ENCODE peak calls at places on chromosome 14, in nine cellular contexts. O is NCI-H226; T is HT1080; Y is activated T-helper 2 cell treated with anti-CD3 and anti-CD28 coated beads, Interferon-gamma antibody, Interleukin-2, Interleukin-4, amounts not matched to agents 10 μg/mL and 5 μg/mL and 100 μg/mL, durations not matched to agents 14 hours and 24 hours and 36 hours; E is T follicular helper cell; P is activated CD8-positive, alpha-beta memory T cell treated with anti-CD3 and anti-CD28 coated beads for 4 hours; A is frontal cortex; F is SK-N-SH; C is effector CD8-positive, alpha-beta T cell. Q is an unnamed sample.

GRCh38 chr14:89067293-89067972 is 243.0 kb downstream of the TTC8 start:
- DNase-seq in O (no peak), T (no peak), Y (peak), E (no peak), P (no peak), A (no peak), F (no peak), C (no peak), Q (no peak)

GRCh38 chr14:50039734-50040400 is 76.5 kb downstream of the VCPKMT start:
- DNase-seq in O (peak), T (peak), Y (no peak), E (no peak), P (no peak), A (no peak), F (no peak), C (no peak), Q (no peak)

GRCh38 chr14:69713127-69713800 is 53.7 kb upstream of the SRSF5 start:
- DNase-seq in O (no peak), T (no peak), Y (no peak), E (no peak), P (no peak), A (no peak), F (no peak), C (no peak), Q (no peak)

GRCh38 chr14:83433618-83434017 is 1900.0 kb upstream of the SEL1L start:
- DNase-seq in O (peak), T (peak), Y (no peak), E (no peak), P (no peak), A (no peak), F (no peak), C (no peak), Q (no peak)

GRCh38 chr14:96126339-96126770 is 78.3 kb upstream of the BDKRB2 start:
- DNase-seq in O (no peak), T (no peak), Y (peak), E (peak), P (no peak), A (no peak), F (no peak), C (no peak), Q (no peak)

GRCh38 chr14:87896393-87897380 is 96.3 kb downstream of the GALC start:
- DNase-seq in O (peak), T (peak), Y (no peak), E (no peak), P (no peak), A (no peak), F (peak), C (no peak), Q (no peak)

GRCh38 chr14:64804754-64805260 is 74.9 kb downstream of the SPTB start:
- DNase-seq in O (no peak), T (no peak), Y (no peak), E (no peak), P (no peak), A (no peak), F (no peak), C (no peak), Q (no peak)

GRCh38 chr14:68160269-68160668 is 340.7 kb downstream of the RAD51B start:
- DNase-seq in O (no peak), T (no peak), Y (no peak), E (no peak), P (no peak), A (no peak), F (no peak), C (no peak), Q (no peak)

GRCh38 chr14:50452979-50453705 is 56.5 kb upstream of the CDKL1 start:
- DNase-seq in O (peak), T (peak), Y (no peak), E (no peak), P (no peak), A (no peak), F (no peak), C (no peak), Q (no peak)

GRCh38 chr14:84312551-84312950 is 1217.4 kb upstream of the FLRT2 start:
- DNase-seq in O (no peak), T (no peak), Y (no peak), E (no peak), P (no peak), A (no peak), F (no peak), C (no peak), Q (no peak)

GRCh38 chr14:71554323-71554722 is 377.9 kb upstream of the RGS6 start:
- DNase-seq in O (no peak), T (no peak), Y (no peak), E (no peak), P (no peak), A (no peak), F (no peak), C (no peak), Q (no peak)

GRCh38 chr14:92651793-92652382 is 96.5 kb downstream of the LGMN start:
- DNase-seq in O (no peak), T (no peak), Y (peak), E (no peak), P (no peak), A (no peak), F (no peak), C (peak), Q (no peak)

GRCh38 chr14:51455041-51455835 is 196.5 kb upstream of the FRMD6 start:
- DNase-seq in O (no peak), T (no peak), Y (no peak), E (no peak), P (no peak), A (no peak), F (no peak), C (no peak), Q (no peak)

GRCh38 chr14:20597108-20597507 is 5.9 kb upstream of the RNASE12 start:
- DNase-seq in O (no peak), T (no peak), Y (no peak), E (no peak), P (no peak), A (no peak), F (no peak), C (no peak), Q (no peak)

GRCh38 chr14:100907240-100907639 is 3.7 kb upstream of the RTL1 start:
- DNase-seq in O (no peak), T (peak), Y (no peak), E (no peak), P (no peak), A (no peak), F (no peak), C (no peak), Q (no peak)

GRCh38 chr14:67952786-67953185 is 133.2 kb downstream of the RAD51B start:
- DNase-seq in O (no peak), T (no peak), Y (no peak), E (no peak), P (no peak), A (no peak), F (no peak), C (no peak), Q (no peak)

GRCh38 chr14:53249059-53249458 is 95.9 kb upstream of the DDHD1 start:
- DNase-seq in O (peak), T (no peak), Y (no peak), E (no peak), P (no peak), A (no peak), F (no peak), C (no peak), Q (no peak)

GRCh38 chr14:80638620-80639215 is 302.8 kb downstream of the CEP128 start:
- DNase-seq in O (peak), T (peak), Y (no peak), E (no peak), P (no peak), A (no peak), F (no peak), C (no peak), Q (no peak)

GRCh38 chr14:59359451-59360124 is 105.6 kb downstream of the GPR135 start:
- DNase-seq in O (no peak), T (no peak), Y (no peak), E (no peak), P (no peak), A (no peak), F (no peak), C (no peak), Q (no peak)

GRCh38 chr14:77140937-77141591 is 527 bp downstream of the ZDHHC22 start:
- DNase-seq in O (no peak), T (no peak), Y (no peak), E (no peak), P (no peak), A (peak), F (peak), C (no peak), Q (peak)

GRCh38 chr14:75654127-75654732 is 6.4 kb downstream of the ERG28 start:
- DNase-seq in O (peak), T (peak), Y (peak), E (peak), P (peak), A (peak), F (peak), C (peak), Q (peak)

GRCh38 chr14:101241147-101241546 is 320.1 kb upstream of the DIO3 start:
- DNase-seq in O (no peak), T (no peak), Y (no peak), E (no peak), P (no peak), A (no peak), F (no peak), C (no peak), Q (no peak)

GRCh38 chr14:68088463-68088862 is 268.9 kb downstream of the RAD51B start:
- DNase-seq in O (no peak), T (no peak), Y (no peak), E (no peak), P (no peak), A (no peak), F (no peak), C (no peak), Q (no peak)

GRCh38 chr14:50045039-50045711 is 71.2 kb downstream of the VCPKMT start:
- DNase-seq in O (peak), T (peak), Y (peak), E (peak), P (peak), A (no peak), F (peak), C (no peak), Q (no peak)

GRCh38 chr14:38143651-38144505 is 63.8 kb upstream of the SSTR1 start:
- DNase-seq in O (peak), T (peak), Y (no peak), E (no peak), P (no peak), A (no peak), F (no peak), C (no peak), Q (no peak)

GRCh38 chr14:23529016-23529740 is 22.4 kb downstream of the ZFHX2 start:
- DNase-seq in O (no peak), T (no peak), Y (no peak), E (no peak), P (no peak), A (no peak), F (no peak), C (no peak), Q (no peak)

GRCh38 chr14:90061849-90062794 is at the start of gene KCNK13:
- DNase-seq in O (no peak), T (no peak), Y (no peak), E (no peak), P (no peak), A (peak), F (peak), C (no peak), Q (peak)

GRCh38 chr14:37588956-37589737 is 5.9 kb downstream of the FOXA1 start:
- DNase-seq in O (no peak), T (no peak), Y (no peak), E (no peak), P (no peak), A (no peak), F (no peak), C (no peak), Q (no peak)

GRCh38 chr14:36315159-36315853 is 5.1 kb downstream of the MBIP start:
- DNase-seq in O (no peak), T (no peak), Y (no peak), E (no peak), P (no peak), A (no peak), F (no peak), C (no peak), Q (no peak)

GRCh38 chr14:27006520-27006919 is 408.7 kb upstream of the NOVA1 start:
- DNase-seq in O (no peak), T (no peak), Y (no peak), E (no peak), P (no peak), A (no peak), F (no peak), C (no peak), Q (no peak)

GRCh38 chr14:92729632-92730358 is 18.6 kb downstream of the LGMN start:
- DNase-seq in O (peak), T (peak), Y (no peak), E (no peak), P (no peak), A (no peak), F (no peak), C (no peak), Q (no peak)

GRCh38 chr14:67221248-67221981 is 19.8 kb upstream of the PALS1 start:
- DNase-seq in O (peak), T (peak), Y (no peak), E (no peak), P (no peak), A (no peak), F (no peak), C (no peak), Q (no peak)

GRCh38 chr14:99395904-99396530 is 84.6 kb downstream of the SETD3 start:
- DNase-seq in O (no peak), T (peak), Y (no peak), E (no peak), P (peak), A (no peak), F (no peak), C (no peak), Q (no peak)

GRCh38 chr14:88559852-88560251 is 3.0 kb upstream of the ZC3H14 start:
- DNase-seq in O (peak), T (peak), Y (no peak), E (no peak), P (no peak), A (no peak), F (peak), C (no peak), Q (no peak)

GRCh38 chr14:60183724-60184596 is 18.8 kb upstream of the DHRS7 start:
- DNase-seq in O (peak), T (peak), Y (no peak), E (peak), P (no peak), A (no peak), F (no peak), C (no peak), Q (peak)

GRCh38 chr14:34804933-34805332 is 70.2 kb downstream of the BAZ1A start:
- DNase-seq in O (no peak), T (no peak), Y (no peak), E (no peak), P (no peak), A (no peak), F (no peak), C (no peak), Q (no peak)

GRCh38 chr14:76958975-76959710 is 69.4 kb downstream of the IRF2BPL start:
- DNase-seq in O (no peak), T (peak), Y (no peak), E (no peak), P (no peak), A (no peak), F (peak), C (no peak), Q (no peak)

Q was measured in neural crest cell.